ENCODE peak calls at places on chromosomes 3 and 15, in ten cellular contexts. I is AG04450, E is AG09319, S is gastrocnemius medialis, U is WERI-Rb-1, Z is left lung, J is fibroblast of lung, W is CD14-positive monocyte, B is bronchial epithelial cell, G is kidney. A is an unnamed sample.

GRCh38 chr15:89673162-89673506 is 6.0 kb downstream of the PLIN1 start:
- DNase-seq in Z (no peak), S (no peak), B (peak), U (peak), I (no peak), W (no peak), G (no peak), E (no peak), J (no peak), A (no peak)

GRCh38 chr3:72821170-72821781 is 27.0 kb downstream of the SHQ1 start:
- DNase-seq in S (peak), J (peak), E (no peak), I (no peak), W (no peak), B (no peak), G (no peak), U (no peak), Z (no peak), A (no peak)

GRCh38 chr3:6803652-6804051 is 57.3 kb upstream of the GRM7 start:
- DNase-seq in E (no peak), W (no peak), Z (no peak), J (no peak), B (no peak), G (no peak), I (no peak), U (no peak), S (no peak), A (no peak)

GRCh38 chr3:50260027-50260941 is 8.7 kb upstream of the SEMA3B start:
- DNase-seq in J (peak), G (peak), U (peak), Z (peak), W (peak), B (peak), E (peak), S (peak), I (no peak), A (peak)

GRCh38 chr15:92409521-92409920 is 15.8 kb downstream of the ST8SIA2 start:
- DNase-seq in S (no peak), W (no peak), B (no peak), G (no peak), J (no peak), E (no peak), I (no peak), Z (no peak), U (no peak), A (no peak)

GRCh38 chr15:93997071-93997658 is 234.2 kb upstream of the MCTP2 start:
- DNase-seq in Z (no peak), E (no peak), S (no peak), J (no peak), I (peak), W (no peak), G (no peak), U (no peak), B (peak), A (no peak)

GRCh38 chr3:180117381-180118163 is 80.8 kb upstream of the PEX5L start:
- DNase-seq in W (no peak), S (no peak), G (no peak), B (no peak), I (no peak), E (no peak), Z (no peak), J (peak), U (no peak), A (no peak)

GRCh38 chr3:148789156-148789555 is 38.5 kb upstream of the CPB1 start:
- DNase-seq in J (peak), S (peak), B (no peak), G (no peak), E (no peak), Z (no peak), U (no peak), I (no peak), W (no peak), A (no peak)

GRCh38 chr3:86986666-86987420 is 4.1 kb downstream of the VGLL3 start:
- DNase-seq in U (no peak), G (no peak), S (no peak), W (no peak), J (peak), Z (no peak), I (no peak), B (peak), E (no peak), A (no peak)

GRCh38 chr15:51163843-51164242 is 69.1 kb upstream of the TNFAIP8L3 start:
- DNase-seq in B (no peak), E (no peak), Z (no peak), G (no peak), S (no peak), U (no peak), J (no peak), I (no peak), W (no peak), A (no peak)

GRCh38 chr3:99934984-99935797 is 117.5 kb downstream of the CMSS1 start:
- DNase-seq in G (no peak), U (no peak), Z (no peak), W (no peak), J (peak), S (no peak), E (no peak), B (no peak), I (no peak), A (no peak)

GRCh38 chr3:189270248-189270832 is 98.6 kb downstream of the TPRG1 start:
- DNase-seq in I (peak), J (peak), Z (peak), B (peak), W (peak), G (peak), E (peak), U (peak), S (peak), A (peak)

GRCh38 chr15:63888146-63888545 is 54.4 kb upstream of the HERC1 start:
- DNase-seq in S (peak), I (no peak), W (no peak), J (no peak), G (peak), Z (no peak), E (no peak), U (no peak), B (no peak), A (no peak)

GRCh38 chr3:57956119-57956832 is 51.9 kb upstream of the FLNB start:
- DNase-seq in G (no peak), U (no peak), J (peak), Z (no peak), I (peak), S (no peak), B (peak), E (peak), W (no peak), A (no peak)

GRCh38 chr15:89806565-89807550 is 7.8 kb downstream of the ANPEP start:
- DNase-seq in J (no peak), U (no peak), E (no peak), G (peak), S (no peak), W (no peak), I (no peak), B (no peak), Z (no peak), A (no peak)

GRCh38 chr3:188217011-188217463 is 63.1 kb downstream of the LPP start:
- DNase-seq in J (no peak), W (no peak), I (no peak), B (no peak), E (no peak), Z (no peak), S (no peak), G (no peak), U (no peak), A (no peak)

GRCh38 chr15:68435966-68436365 is 4.0 kb upstream of the ITGA11 start:
- DNase-seq in G (no peak), J (no peak), I (no peak), U (no peak), S (peak), Z (no peak), E (no peak), B (no peak), W (no peak), A (no peak)

GRCh38 chr3:177733233-177733632 is 536.0 kb upstream of the TBL1XR1 start:
- DNase-seq in G (no peak), E (peak), J (no peak), Z (no peak), S (no peak), I (no peak), W (no peak), U (no peak), B (no peak), A (no peak)

GRCh38 chr15:63040509-63040908 is 2.0 kb upstream of the TPM1 start:
- DNase-seq in G (no peak), J (no peak), W (no peak), I (no peak), U (no peak), Z (no peak), S (no peak), B (peak), E (no peak), A (no peak)

GRCh38 chr3:16468114-16469098 is 45.1 kb downstream of the RFTN1 start:
- DNase-seq in E (no peak), W (no peak), B (no peak), G (no peak), U (no peak), J (peak), Z (no peak), S (no peak), I (no peak), A (no peak)

GRCh38 chr15:58440181-58440910 is 8.6 kb downstream of the LIPC start:
- DNase-seq in W (no peak), Z (no peak), G (no peak), B (peak), I (no peak), J (peak), U (no peak), S (peak), E (no peak), A (no peak)

GRCh38 chr3:31943041-31943440 is 38.0 kb downstream of the OSBPL10 start:
- DNase-seq in W (no peak), G (no peak), E (no peak), I (no peak), J (no peak), U (no peak), S (no peak), Z (no peak), B (peak), A (no peak)

GRCh38 chr3:188241072-188241471 is 87.1 kb downstream of the LPP start:
- DNase-seq in Z (no peak), U (no peak), J (peak), E (no peak), G (peak), B (no peak), S (peak), I (no peak), W (no peak), A (no peak)

GRCh38 chr15:52100807-52101206 is 11.8 kb downstream of the BCL2L10 start:
- DNase-seq in I (peak), B (peak), E (peak), U (no peak), S (peak), J (peak), G (peak), W (peak), Z (peak), A (no peak)

GRCh38 chr3:102460579-102460978 is 25.8 kb downstream of the ZPLD1 start:
- DNase-seq in Z (no peak), E (no peak), G (no peak), B (peak), J (peak), S (no peak), U (no peak), W (no peak), I (no peak), A (no peak)

GRCh38 chr3:73727117-73727802 is 102.5 kb upstream of the PDZRN3 start:
- DNase-seq in J (peak), W (no peak), G (peak), I (no peak), Z (no peak), E (peak), S (peak), B (no peak), U (no peak), A (no peak)

GRCh38 chr15:101386967-101387366 is 91.9 kb upstream of the SNRPA1 start:
- DNase-seq in W (no peak), J (no peak), Z (peak), B (no peak), G (peak), I (no peak), E (no peak), U (no peak), S (no peak), A (no peak)

GRCh38 chr15:25679964-25680658 is 183.0 kb downstream of the ATP10A start:
- DNase-seq in E (no peak), W (no peak), U (no peak), Z (no peak), S (no peak), J (no peak), G (no peak), B (no peak), I (no peak), A (no peak)

GRCh38 chr15:43518073-43518761 is 809 bp downstream of the MAP1A start:
- DNase-seq in J (peak), I (no peak), B (no peak), W (no peak), G (no peak), E (no peak), S (no peak), Z (no peak), U (peak), A (no peak)

GRCh38 chr15:62432702-62433398 is 267.8 kb upstream of the C2CD4B start:
- DNase-seq in E (no peak), W (no peak), I (no peak), S (peak), U (no peak), J (no peak), G (no peak), B (no peak), Z (no peak), A (no peak)

GRCh38 chr15:66603301-66604179 is 37.7 kb upstream of the LCTL start:
- DNase-seq in G (peak), I (peak), U (peak), J (peak), B (peak), S (no peak), Z (peak), E (no peak), W (peak), A (peak)

GRCh38 chr3:25904248-25904647 is 114.4 kb downstream of the OXSM start:
- DNase-seq in W (no peak), E (no peak), J (no peak), G (no peak), Z (no peak), I (no peak), U (peak), S (no peak), B (peak), A (no peak)

GRCh38 chr3:32945136-32945535 is 6.3 kb upstream of the CCR4 start:
- DNase-seq in E (no peak), B (peak), I (no peak), W (no peak), S (no peak), Z (no peak), J (peak), U (no peak), G (no peak), A (no peak)

GRCh38 chr15:26158176-26158575 is 295.0 kb upstream of the ATP10A start:
- DNase-seq in E (no peak), S (no peak), U (peak), Z (no peak), I (no peak), J (no peak), W (no peak), G (no peak), B (no peak), A (no peak)

GRCh38 chr3:182789371-182789770 is 3.9 kb upstream of the ATP11B start:
- DNase-seq in W (no peak), J (no peak), E (no peak), I (no peak), G (no peak), S (no peak), B (peak), U (no peak), Z (no peak), A (no peak)

GRCh38 chr3:153090973-153091372 is 71.1 kb upstream of the RAP2B start:
- DNase-seq in W (no peak), G (no peak), Z (no peak), S (no peak), U (no peak), J (no peak), I (no peak), B (no peak), E (no peak), A (no peak)

DNA sequence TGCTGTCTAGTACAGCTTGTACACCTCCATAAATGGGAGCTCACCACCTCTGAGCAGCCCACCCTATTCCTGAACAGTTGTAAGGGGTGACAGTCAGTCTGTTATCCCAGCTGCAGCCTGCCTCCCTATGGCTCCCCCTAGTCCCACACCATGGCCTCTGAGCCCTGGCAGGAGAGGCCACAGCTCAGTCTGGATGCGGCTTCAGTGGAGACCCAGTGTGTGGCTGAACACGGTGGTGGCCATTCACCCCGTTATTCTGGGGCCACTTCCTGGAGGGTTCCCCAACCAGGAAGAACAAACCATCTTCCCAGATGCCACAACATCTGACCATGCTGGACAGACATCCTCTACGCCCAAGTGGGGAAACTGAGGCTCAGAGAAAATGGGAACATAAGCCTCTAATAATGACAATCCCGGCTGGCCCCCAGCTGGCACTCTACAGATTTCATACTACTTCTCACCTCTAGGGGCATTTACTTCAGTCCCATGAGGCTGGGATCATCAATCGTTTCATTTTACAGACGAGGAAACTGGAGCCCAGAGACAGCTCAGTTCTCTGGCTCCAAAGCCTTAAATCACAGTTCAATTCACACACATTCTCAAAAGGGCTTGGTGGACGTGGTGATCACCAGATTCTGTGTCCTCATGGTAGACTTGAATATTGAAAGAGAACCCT is 9.3 kb upstream of the GRIP2 start:
- DNase-seq in I (no peak), W (no peak), U (no peak), B (no peak), Z (peak), J (peak), S (no peak), E (no peak), G (peak), A (no peak)
- TF ChIP-seq CTCF in I (peak), W (peak), U (peak), B (peak), Z (no peak), J (peak), S (no peak), E (no peak), G (peak), A (no peak)

GRCh38 chr15:57306944-57307411 is 69.3 kb upstream of the CGNL1 start:
- DNase-seq in B (no peak), U (no peak), Z (no peak), J (no peak), E (no peak), I (no peak), S (no peak), W (no peak), G (no peak), A (no peak)
- TF ChIP-seq CTCF in B (no peak), U (no peak), Z (no peak), J (no peak), E (no peak), I (no peak), S (no peak), W (peak), G (no peak), A (no peak)

DNA sequence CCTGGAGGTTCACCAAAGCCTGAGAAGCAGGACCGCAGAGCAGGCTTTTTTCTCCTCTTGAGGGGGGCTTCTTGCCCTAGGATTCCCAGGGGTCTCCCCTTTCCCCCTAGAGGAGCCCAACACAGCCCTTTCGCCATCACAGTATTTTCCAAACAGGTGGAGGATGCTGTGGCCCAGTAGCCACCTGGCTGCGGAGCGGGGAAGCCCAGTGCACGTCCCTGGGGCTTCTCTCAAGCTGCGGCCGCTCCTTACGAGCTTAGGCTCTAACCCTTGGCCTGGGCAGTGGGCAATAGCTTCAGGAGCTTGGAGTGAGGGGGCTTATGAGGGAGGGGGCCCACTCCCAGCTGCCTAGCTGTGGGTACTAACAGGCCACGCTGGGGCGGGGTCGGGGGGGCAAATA is 11.6 kb upstream of the DLL4 start:
- DNase-seq in U (no peak), G (no peak), W (no peak), I (no peak), J (no peak), E (no peak), B (no peak), S (no peak), Z (no peak), A (no peak)
- TF ChIP-seq CTCF in U (no peak), G (no peak), W (no peak), I (no peak), J (no peak), E (no peak), B (no peak), S (no peak), Z (no peak), A (no peak)

GRCh38 chr3:166425900-166426611 is 588.8 kb upstream of the BCHE start:
- DNase-seq in J (no peak), G (peak), S (no peak), B (no peak), E (no peak), W (no peak), I (no peak), Z (no peak), U (no peak), A (no peak)
- TF ChIP-seq CTCF in J (no peak), G (no peak), S (no peak), B (peak), E (no peak), W (no peak), I (peak), Z (no peak), U (peak), A (no peak)

GRCh38 chr3:194619741-194620140 is 13.5 kb downstream of the TMEM44 start:
- DNase-seq in J (no peak), W (no peak), G (peak), U (no peak), I (no peak), E (no peak), Z (peak), B (no peak), S (no peak), A (no peak)

GRCh38 chr3:194618858-194619608 is 14.2 kb downstream of the TMEM44 start:
- DNase-seq in S (no peak), Z (peak), E (no peak), G (peak), J (no peak), B (no peak), U (no peak), W (no peak), I (no peak), A (no peak)

GRCh38 chr3:194620192-194620591 is 13.0 kb downstream of the TMEM44 start:
- DNase-seq in J (no peak), Z (no peak), U (no peak), S (no peak), E (no peak), I (no peak), B (no peak), W (no peak), G (no peak), A (no peak)

GRCh38 chr3:194617058-194617671 is 16.1 kb downstream of the TMEM44 start:
- DNase-seq in B (no peak), J (no peak), U (no peak), S (no peak), Z (peak), W (no peak), I (no peak), E (no peak), G (peak), A (no peak)

GRCh38 chr3:194617827-194618226 is 15.4 kb downstream of the TMEM44 start:
- DNase-seq in G (no peak), E (no peak), U (no peak), J (peak), I (no peak), B (peak), W (no peak), S (no peak), Z (peak), A (no peak)
- TF ChIP-seq CTCF in G (no peak), E (no peak), U (no peak), J (no peak), I (no peak), B (no peak), W (no peak), S (no peak), Z (no peak), A (no peak)

A was measured in mesothelial cell of epicardium.